ENCODE peak calls at places on chromosome 9, in nine cellular contexts. H, G, Q, M, R, T, E, S and X are unnamed samples.

GRCh38 chr9:91817493-91818225 is 132.4 kb downstream of the ROR2 start:
- DNase-seq in H (no peak), G (peak; percentile 59), Q (no peak), M (no peak), R (peak; percentile 83), T (no peak), E (no peak), S (peak; percentile 5), X (no peak)

GRCh38 chr9:35844628-35845301 is 15.7 kb downstream of the TMEM8B start:
- DNase-seq in H (no peak), G (peak; percentile 85), Q (peak; percentile 53), M (no peak), R (peak; percentile 86), T (no peak), E (no peak), S (peak; percentile 93), X (no peak)

GRCh38 chr9:19946446-19947109 is 157.7 kb upstream of the SLC24A2 start:
- DNase-seq in H (no peak), G (peak; percentile 18), Q (no peak), M (no peak), R (peak; percentile 57), T (no peak), E (no peak), S (peak; percentile 54), X (no peak)

GRCh38 chr9:118829334-118829733 is 539.9 kb downstream of the BRINP1 start:
- DNase-seq in H (no peak), G (peak; percentile 8), Q (no peak), M (no peak), R (no peak), T (no peak), E (no peak), S (peak; percentile 41), X (no peak)

GRCh38 chr9:101705135-101705661 is 33.2 kb downstream of the GRIN3A start:
- DNase-seq in H (peak; percentile 43), G (no peak), Q (no peak), M (peak; percentile 55), R (no peak), T (no peak), E (peak; percentile 58), S (peak; percentile 57), X (no peak)

GRCh38 chr9:34545497-34545896 is 22.7 kb upstream of the ENHO start:
- DNase-seq in H (no peak), G (no peak), Q (no peak), M (no peak), R (no peak), T (no peak), E (no peak), S (no peak), X (no peak)

GRCh38 chr9:70114898-70115297 is 71.2 kb downstream of the MAMDC2 start:
- DNase-seq in H (no peak), G (no peak), Q (no peak), M (no peak), R (no peak), T (no peak), E (no peak), S (no peak), X (no peak)

GRCh38 chr9:18896531-18897179 is 136.4 kb downstream of the SAXO1 start:
- DNase-seq in H (no peak), G (peak; percentile 17), Q (no peak), M (no peak), R (no peak), T (no peak), E (no peak), S (peak; percentile 25), X (no peak)

GRCh38 chr9:124660341-124660801 is 110.7 kb downstream of the NR6A1 start:
- DNase-seq in H (peak; percentile 28), G (peak; percentile 78), Q (peak; percentile 16), M (no peak), R (peak; percentile 18), T (no peak), E (no peak), S (peak; percentile 87), X (no peak)

GRCh38 chr9:131656356-131657030 is 83.4 kb downstream of the RAPGEF1 start:
- DNase-seq in H (peak; percentile 31), G (no peak), Q (peak; percentile 48), M (peak; percentile 83), R (no peak), T (no peak), E (peak; percentile 67), S (peak; percentile 33), X (no peak)

GRCh38 chr9:87382902-87383301 is 114.8 kb upstream of the DAPK1 start:
- DNase-seq in H (no peak), G (peak; percentile 91), Q (no peak), M (no peak), R (no peak), T (no peak), E (no peak), S (peak; percentile 39), X (no peak)

GRCh38 chr9:70113403-70114022 is 69.9 kb downstream of the MAMDC2 start:
- DNase-seq in H (peak; percentile 51), G (peak; percentile 54), Q (peak; percentile 42), M (peak; percentile 70), R (peak; percentile 58), T (no peak), E (peak; percentile 38), S (peak; percentile 55), X (peak; percentile 14)

GRCh38 chr9:107636596-107637405 is 147.2 kb upstream of the KLF4 start:
- DNase-seq in H (no peak), G (no peak), Q (no peak), M (no peak), R (peak; percentile 16), T (no peak), E (no peak), S (no peak), X (no peak)

GRCh38 chr9:96379461-96379860 is 4.0 kb downstream of the SLC35D2 start:
- DNase-seq in H (no peak), G (peak; percentile 67), Q (no peak), M (no peak), R (no peak), T (no peak), E (no peak), S (no peak), X (no peak)

GRCh38 chr9:17251100-17251499 is 116.3 kb downstream of the CNTLN start:
- DNase-seq in H (no peak), G (no peak), Q (no peak), M (no peak), R (no peak), T (no peak), E (no peak), S (no peak), X (no peak)

GRCh38 chr9:105651806-105652205 is 10.5 kb upstream of the TAL2 start:
- DNase-seq in H (no peak), G (no peak), Q (no peak), M (no peak), R (no peak), T (no peak), E (no peak), S (no peak), X (no peak)

GRCh38 chr9:120388000-120388855 is 191.7 kb downstream of the CDK5RAP2 start:
- DNase-seq in H (no peak), G (no peak), Q (no peak), M (peak; percentile 64), R (no peak), T (no peak), E (no peak), S (peak; percentile 15), X (no peak)

GRCh38 chr9:89738137-89738932 is 133.5 kb downstream of the GADD45G start:
- DNase-seq in H (no peak), G (no peak), Q (no peak), M (no peak), R (no peak), T (no peak), E (no peak), S (no peak), X (no peak)

GRCh38 chr9:38423939-38424843 is at the start of gene IGFBPL1:
- DNase-seq in H (peak; percentile 51), G (no peak), Q (peak; percentile 63), M (no peak), R (no peak), T (no peak), E (peak; percentile 52), S (peak; percentile 18), X (no peak)

GRCh38 chr9:114484854-114485443 is 20.3 kb downstream of the WHRN start:
- DNase-seq in H (no peak), G (peak; percentile 82), Q (peak; percentile 42), M (no peak), R (peak; percentile 34), T (no peak), E (no peak), S (peak; percentile 29), X (no peak)

GRCh38 chr9:1154739-1155138 is 104.6 kb downstream of the DMRT2 start:
- DNase-seq in H (no peak), G (no peak), Q (no peak), M (no peak), R (no peak), T (no peak), E (no peak), S (no peak), X (no peak)

GRCh38 chr9:33263131-33263935 is 1.2 kb downstream of the BAG1 start:
- DNase-seq in H (no peak), G (peak; percentile 10), Q (peak; percentile 35), M (no peak), R (peak; percentile 14), T (no peak), E (no peak), S (peak; percentile 52), X (no peak)

GRCh38 chr9:112764344-112764743 is 13.8 kb downstream of the SNX30 start:
- DNase-seq in H (no peak), G (peak; percentile 85), Q (no peak), M (no peak), R (peak; percentile 65), T (no peak), E (no peak), S (peak; percentile 80), X (no peak)

GRCh38 chr9:13082796-13083195 is 196.7 kb downstream of the MPDZ start:
- DNase-seq in H (no peak), G (no peak), Q (no peak), M (no peak), R (no peak), T (no peak), E (no peak), S (no peak), X (no peak)

GRCh38 chr9:89843591-89843990 is 238.8 kb downstream of the GADD45G start:
- DNase-seq in H (no peak), G (no peak), Q (no peak), M (no peak), R (no peak), T (no peak), E (no peak), S (no peak), X (no peak)

GRCh38 chr9:113589407-113589806 is 125.9 kb downstream of the RGS3 start:
- DNase-seq in H (peak; percentile 82), G (no peak), Q (no peak), M (peak; percentile 71), R (no peak), T (no peak), E (peak; percentile 52), S (no peak), X (no peak)